ENCODE peak calls at places on chromosome 20, in four cellular contexts. K is HepG2, V is K562, N is GM12878. W is an unnamed sample.
A peak's percentile ranks its signal among the peaks of the same experiment; 100 is the strongest.

GRCh38 chr20:58624687-58625086 is 26.4 kb upstream of the STX16 start:
- DNase-seq in N (no peak), V (no peak), K (no peak), W (no peak)

GRCh38 chr20:39117486-39117885 is 155.3 kb downstream of the DHX35 start:
- DNase-seq in K (peak; percentile 73), V (no peak), N (no peak), W (no peak)

GRCh38 chr20:22466447-22467171 is 117.8 kb downstream of the FOXA2 start:
- DNase-seq in K (no peak), V (no peak), N (no peak), W (no peak)

GRCh38 chr20:14959506-14960493 is 622.4 kb upstream of the FLRT3 start:
- DNase-seq in K (peak; percentile 24), V (no peak), N (no peak), W (no peak)

GRCh38 chr20:25294459-25295385 is 46.8 kb downstream of the PYGB start:
- DNase-seq in K (peak; percentile 82), V (peak; percentile 80), N (no peak), W (peak; percentile 85)

GRCh38 chr20:41232971-41233926 is 84.3 kb downstream of the ZHX3 start:
- DNase-seq in K (no peak), V (no peak), N (no peak), W (no peak)

GRCh38 chr20:18533978-18534644 is 26.4 kb downstream of the SEC23B start:
- DNase-seq in V (no peak), N (no peak), K (peak; percentile 68), W (no peak)

GRCh38 chr20:63941282-63942060 is 14.7 kb downstream of the UCKL1 start:
- DNase-seq in K (no peak), V (peak; percentile 92), N (no peak), W (peak; percentile 81)

GRCh38 chr20:1315804-1316203 is 13.1 kb downstream of the SDCBP2 start:
- DNase-seq in K (no peak), N (no peak), V (no peak), W (no peak)

DNA sequence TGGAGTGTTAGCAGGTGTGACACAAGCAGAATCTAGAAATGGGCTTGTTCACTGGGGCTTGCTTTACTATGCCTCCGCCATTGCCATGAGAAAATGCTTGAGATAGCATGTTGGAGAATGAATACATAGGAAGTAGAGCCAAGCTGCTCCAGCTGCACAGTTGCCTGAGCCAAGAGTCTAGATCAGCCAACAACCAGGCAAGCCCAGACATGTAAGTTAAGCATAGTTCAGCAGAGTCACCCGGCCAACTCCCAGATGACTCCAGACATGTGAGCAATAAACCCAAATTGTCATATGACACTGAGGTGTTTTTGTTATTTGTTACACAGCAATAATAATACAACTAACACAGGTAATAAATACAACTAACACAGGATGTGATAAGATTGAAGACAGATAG is 167.9 kb downstream of the HAO1 start:
- DNase-seq in K (no peak), V (no peak), N (no peak), W (no peak)
- TF ChIP-seq CREM in K (no peak), V (no peak), N (no peak), W (no peak)

DNA sequence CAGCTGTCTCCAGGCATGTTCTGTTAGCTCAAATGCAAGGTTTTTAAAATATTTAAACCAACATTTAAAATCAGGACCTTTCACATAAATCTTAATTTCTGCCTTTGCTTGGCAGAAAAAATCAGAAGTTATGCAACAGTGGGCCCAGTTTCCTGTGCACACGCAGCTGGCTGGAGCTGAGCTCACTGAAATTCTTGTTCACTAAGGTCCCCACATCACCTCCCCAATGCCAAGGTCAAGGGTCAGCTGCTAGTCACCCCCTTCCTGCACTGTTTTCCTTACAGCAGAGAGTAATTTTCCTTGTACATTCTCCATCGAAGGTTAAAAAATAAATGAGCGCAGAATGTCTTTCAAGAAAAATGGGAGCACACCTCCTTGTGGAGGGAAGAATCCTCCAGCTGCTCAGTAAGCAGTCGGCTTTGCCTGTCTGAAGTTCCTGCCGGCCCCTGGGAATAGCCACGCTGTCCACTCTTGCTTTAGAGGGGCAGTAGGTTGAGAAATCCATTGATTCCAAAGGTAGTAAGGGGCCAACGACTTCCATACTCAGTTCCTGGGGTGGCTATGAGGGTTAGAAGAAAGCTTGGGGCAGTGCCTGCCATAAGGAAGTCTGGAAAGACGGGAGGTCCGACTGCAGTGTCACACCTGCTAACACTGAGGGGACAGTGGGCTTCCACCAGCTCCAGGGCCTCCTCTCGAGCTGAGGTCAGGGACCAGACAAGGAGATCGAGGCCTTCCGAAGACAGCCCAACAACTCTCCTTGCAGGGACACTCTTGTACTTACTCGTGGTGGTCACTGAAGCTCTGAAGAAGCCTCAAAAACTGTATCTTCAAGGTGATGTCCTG is 56.8 kb downstream of the MYH7B start:
- DNase-seq in K (no peak), N (no peak), V (no peak), W (no peak)
- TF ChIP-seq CREM in K (no peak), N (no peak), V (no peak), W (no peak)

GRCh38 chr20:43238833-43239232 is 49.1 kb upstream of the PTPRT start:
- DNase-seq in V (peak; percentile 44), N (no peak), K (no peak), W (peak; percentile 15)
- TF ChIP-seq CREM in V (no peak), N (no peak), K (no peak), W (no peak)

GRCh38 chr20:60422848-60423247 is 464.6 kb downstream of the CDH26 start:
- DNase-seq in K (no peak), V (no peak), N (no peak), W (no peak)
- TF ChIP-seq CREM in K (no peak), V (no peak), N (no peak), W (no peak)

GRCh38 chr20:21435576-21435975 is 38.2 kb upstream of the NKX2-4 start:
- DNase-seq in K (no peak), N (no peak), V (no peak), W (peak; percentile 14)

GRCh38 chr20:21424846-21425245 is 27.5 kb upstream of the NKX2-4 start:
- DNase-seq in V (no peak), K (no peak), N (no peak), W (no peak)

GRCh38 chr20:21433329-21433890 is 36.1 kb upstream of the NKX2-4 start:
- DNase-seq in K (no peak), N (no peak), V (no peak), W (no peak)

GRCh38 chr20:21432911-21433310 is 35.6 kb upstream of the NKX2-4 start:
- DNase-seq in K (no peak), N (no peak), V (no peak), W (no peak)

DNA sequence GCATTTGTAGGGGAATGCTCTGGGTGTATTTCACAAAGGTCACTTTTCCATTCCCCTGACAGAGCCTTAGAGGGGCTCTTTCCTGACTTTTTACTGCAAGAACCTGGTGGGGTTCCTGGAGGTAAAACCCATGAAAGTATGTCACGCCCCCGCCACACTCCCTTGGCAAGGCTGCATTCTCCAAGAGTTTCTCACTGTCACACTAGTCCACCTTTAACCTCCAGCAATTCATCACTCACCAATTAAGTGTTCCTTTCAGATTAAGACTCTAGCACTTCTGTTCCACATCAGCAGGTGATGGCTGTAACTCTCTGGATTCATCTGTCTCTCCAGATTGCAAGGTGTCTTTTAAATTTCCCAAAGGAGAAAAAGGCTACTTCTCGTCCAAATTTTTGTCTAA is 32.7 kb upstream of the NKX2-4 start:
- DNase-seq in N (no peak), K (no peak), V (no peak), W (no peak)
- TF ChIP-seq CREM in N (no peak), K (no peak), V (no peak), W (no peak)

DNA sequence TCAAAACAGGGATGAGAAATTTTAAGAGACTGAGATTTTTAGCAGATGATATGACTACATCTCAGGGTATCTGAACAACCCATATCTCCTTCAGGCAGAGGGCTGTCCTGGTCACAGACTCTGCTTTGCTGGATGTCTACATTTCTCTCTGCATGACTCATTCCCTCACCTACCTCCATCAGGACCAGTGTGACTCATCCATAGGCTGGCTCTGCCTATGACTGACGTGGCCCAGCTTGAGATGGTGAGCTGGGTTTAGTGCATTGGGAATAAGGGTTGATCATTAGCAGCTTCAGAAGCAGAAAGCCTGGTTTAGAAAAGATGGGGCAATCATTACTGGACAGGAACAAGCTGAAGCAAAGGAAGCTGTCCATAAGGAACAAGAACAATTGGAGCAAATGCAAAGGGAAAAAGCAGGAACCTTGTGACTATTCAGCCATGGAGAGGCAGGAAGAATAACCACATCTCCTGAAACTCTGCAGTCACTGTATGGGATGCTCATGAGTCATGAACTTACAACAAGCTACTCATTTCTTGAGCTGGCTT is 86.4 kb upstream of the CBLN4 start:
- DNase-seq in N (no peak), K (no peak), V (no peak), W (no peak)
- TF ChIP-seq CREM in N (no peak), K (no peak), V (no peak), W (no peak)

DNA sequence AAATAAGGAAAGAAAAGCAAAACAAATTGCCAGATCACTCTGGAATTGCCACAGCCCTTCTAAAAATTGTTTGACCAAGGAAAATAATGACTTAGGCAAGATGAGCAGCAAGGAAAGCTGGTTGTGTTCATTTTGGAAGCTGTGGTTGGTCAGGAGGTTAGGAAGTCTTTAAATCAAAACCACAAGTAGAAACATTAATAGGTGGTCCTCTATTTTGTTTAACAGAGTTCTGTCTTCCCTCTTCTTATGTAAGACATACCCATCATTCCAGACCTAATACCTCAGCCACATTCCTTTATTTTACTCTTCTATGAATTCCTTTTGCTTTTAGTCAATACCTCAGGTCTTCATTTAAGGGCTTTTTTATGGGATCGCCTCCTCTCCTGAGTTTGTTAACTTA is 422.2 kb upstream of the PLCB4 start:
- DNase-seq in V (no peak), N (no peak), K (no peak), W (no peak)
- TF ChIP-seq CREM in V (no peak), N (no peak), K (no peak), W (no peak)

GRCh38 chr20:13321416-13321815 is 100.3 kb downstream of the ISM1 start:
- DNase-seq in N (no peak), V (no peak), K (no peak), W (no peak)

GRCh38 chr20:13322198-13322597 is 101.1 kb downstream of the ISM1 start:
- DNase-seq in K (peak; percentile 79), N (no peak), V (no peak), W (no peak)

GRCh38 chr20:13322621-13323020 is 101.5 kb downstream of the ISM1 start:
- DNase-seq in V (no peak), N (no peak), K (peak; percentile 90), W (no peak)

GRCh38 chr20:13325796-13326340 is 104.8 kb downstream of the ISM1 start:
- DNase-seq in V (no peak), K (no peak), N (no peak), W (no peak)

DNA sequence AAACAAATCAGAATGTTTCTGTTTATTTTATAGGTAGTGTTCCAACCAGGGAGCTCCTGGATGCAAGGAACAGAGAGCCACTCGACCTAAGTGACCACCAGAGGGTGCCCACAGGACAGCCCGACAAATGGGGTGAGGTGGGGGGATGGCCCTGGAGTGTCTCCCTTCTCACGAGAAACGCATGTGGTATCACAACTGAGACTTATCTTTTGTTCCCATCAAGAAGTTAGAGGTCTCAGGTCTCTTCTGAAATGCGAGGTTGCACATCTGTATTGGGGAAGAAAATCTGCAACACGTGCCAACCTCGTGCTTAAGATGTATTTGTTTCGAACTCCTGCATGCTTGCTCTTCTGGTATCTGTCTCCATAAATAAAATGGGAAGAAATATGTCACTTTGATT is 104.0 kb downstream of the ISM1 start:
- DNase-seq in N (no peak), K (peak; percentile 74), V (peak; percentile 14), W (peak; percentile 78)
- TF ChIP-seq CREM in N (no peak), K (no peak), V (no peak), W (no peak)

W was measured in WTC11.